ENCODE peak calls at places on chromosomes 6 and 20, in seven cellular contexts. I, Y, M, F, Z, L and R are unnamed samples.
A peak's percentile ranks its signal among the peaks of the same experiment; 100 is the strongest.

GRCh38 chr6:168247456-168248147 is 72.0 kb downstream of the DACT2 start:
- DNase-seq in I (no peak), Y (no peak), M (no peak), F (peak; percentile 80), Z (peak; percentile 48), L (no peak), R (no peak)

GRCh38 chr6:12293931-12294800 is 4.0 kb downstream of the EDN1 start:
- DNase-seq in I (no peak), Y (no peak), M (no peak), F (no peak), Z (no peak), L (no peak), R (no peak)

GRCh38 chr6:139597781-139598368 is 223.4 kb upstream of the CITED2 start:
- DNase-seq in I (peak; percentile 79), Y (no peak), M (peak; percentile 51), F (peak; percentile 75), Z (peak; percentile 54), L (no peak), R (no peak)

GRCh38 chr20:25654487-25654886 is 30.7 kb upstream of the NANP start:
- DNase-seq in I (no peak), Y (no peak), M (no peak), F (no peak), Z (no peak), L (no peak), R (no peak)

GRCh38 chr6:139882234-139882633 is 507.8 kb upstream of the CITED2 start:
- DNase-seq in I (no peak), Y (no peak), M (no peak), F (no peak), Z (no peak), L (no peak), R (no peak)

GRCh38 chr6:105981002-105981887 is 104.9 kb upstream of the PRDM1 start:
- DNase-seq in I (no peak), Y (no peak), M (peak; percentile 16), F (no peak), Z (no peak), L (peak; percentile 28), R (peak; percentile 52)

GRCh38 chr20:40945754-40946451 is 82.7 kb upstream of the TOP1 start:
- DNase-seq in I (peak; percentile 75), Y (no peak), M (peak; percentile 48), F (no peak), Z (peak; percentile 37), L (no peak), R (no peak)

GRCh38 chr6:36314221-36315014 is 22.3 kb downstream of the BNIP5 start:
- DNase-seq in I (no peak), Y (no peak), M (no peak), F (no peak), Z (no peak), L (peak; percentile 11), R (no peak)

GRCh38 chr6:144266091-144266649 is 19.0 kb upstream of the UTRN start:
- DNase-seq in I (peak; percentile 37), Y (peak; percentile 55), M (peak; percentile 69), F (no peak), Z (peak; percentile 83), L (no peak), R (no peak)

GRCh38 chr20:47370214-47370613 is 13.7 kb upstream of the ZMYND8 start:
- DNase-seq in I (no peak), Y (no peak), M (no peak), F (peak; percentile 10), Z (no peak), L (no peak), R (no peak)
- H3K9me3 ChIP-seq in I (no peaks in the 10 kb centered on the region), Y (no peaks in the 10 kb centered on the region), M (no peaks in the 10 kb centered on the region), F (no peaks in the 10 kb centered on the region), Z (no peaks in the 10 kb centered on the region), L (no peaks in the 10 kb centered on the region), R (no peaks in the 10 kb centered on the region)

GRCh38 chr20:60806824-60807223 is 445.2 kb upstream of the CDH4 start:
- DNase-seq in I (no peak), Y (no peak), M (no peak), F (no peak), Z (no peak), L (no peak), R (no peak)

GRCh38 chr20:60808003-60808402 is 444.1 kb upstream of the CDH4 start:
- DNase-seq in I (no peak), Y (no peak), M (no peak), F (no peak), Z (no peak), L (no peak), R (no peak)

GRCh38 chr20:60803335-60804070 is 448.6 kb upstream of the CDH4 start:
- DNase-seq in I (no peak), Y (no peak), M (no peak), F (no peak), Z (no peak), L (no peak), R (no peak)

GRCh38 chr20:60804240-60804917 is 447.7 kb upstream of the CDH4 start:
- DNase-seq in I (no peak), Y (no peak), M (no peak), F (no peak), Z (no peak), L (no peak), R (no peak)

DNA sequence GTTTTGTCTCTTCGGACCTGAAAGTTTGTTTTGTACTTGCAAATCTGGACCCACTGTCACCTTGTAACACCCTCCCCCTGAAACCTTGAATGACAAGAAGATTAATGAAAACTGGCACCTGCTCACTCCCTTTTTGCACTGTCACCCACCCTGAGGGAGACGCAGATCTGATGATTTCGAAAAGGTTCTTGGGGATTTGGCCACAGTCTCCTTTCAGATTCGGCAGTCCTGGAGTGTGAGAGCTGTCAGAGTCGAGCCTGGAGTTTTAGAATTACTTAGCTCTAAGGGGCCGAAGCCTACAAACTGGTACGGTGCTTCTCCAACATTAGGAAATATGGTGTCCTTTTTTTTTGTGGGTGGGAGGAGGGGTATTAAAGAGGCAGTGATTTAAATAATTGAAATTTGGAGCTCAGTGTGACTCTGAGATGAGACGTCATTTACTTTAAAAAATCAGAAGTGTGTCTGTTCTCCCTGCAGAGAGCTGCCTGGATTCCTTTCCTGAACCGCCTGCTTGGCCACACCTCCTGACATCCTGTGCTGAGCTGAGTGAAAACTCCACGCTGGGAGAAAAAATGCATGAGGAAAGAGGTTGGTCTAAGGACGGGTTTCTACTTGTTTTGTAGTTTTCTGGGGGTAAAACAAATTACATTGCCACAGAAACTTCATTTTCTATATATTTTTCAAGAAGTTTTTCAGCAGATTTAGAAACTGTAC is 447.0 kb upstream of the CDH4 start:
- DNase-seq in I (no peak), Y (no peak), M (no peak), F (no peak), Z (no peak), L (no peak), R (no peak)
- H3K9me3 ChIP-seq in I (no peaks in the 10 kb centered on the region), Y (peaks cover 8% of the 10 kb centered on the region), M (peaks cover 9% of the 10 kb centered on the region), F (no peaks in the 10 kb centered on the region), Z (no peaks in the 10 kb centered on the region), L (no peaks in the 10 kb centered on the region), R (no peaks in the 10 kb centered on the region)

DNA sequence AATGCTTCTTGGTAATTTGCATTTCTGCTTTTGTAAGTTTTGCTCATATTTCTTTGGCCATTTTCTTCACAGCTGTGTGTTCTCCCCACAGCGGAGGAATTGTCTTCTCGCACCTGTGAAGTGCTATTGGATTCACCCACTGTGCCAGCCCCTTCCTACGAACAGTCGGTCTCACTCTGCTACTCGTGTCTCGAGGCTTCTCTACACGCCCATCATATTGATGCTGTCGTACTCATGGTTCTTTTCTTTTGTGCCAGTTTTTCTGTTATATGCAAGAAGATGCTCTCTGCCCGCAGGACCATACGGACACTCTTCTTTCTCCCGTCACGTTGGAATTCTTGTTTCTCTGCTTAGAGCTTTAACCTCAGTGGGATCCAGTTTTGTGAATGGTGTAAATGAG is 200.3 kb downstream of the DLL1 start:
- DNase-seq in I (no peak), Y (no peak), M (no peak), F (no peak), Z (no peak), L (no peak), R (no peak)
- H3K9me3 ChIP-seq in I (no peaks in the 10 kb centered on the region), Y (no peaks in the 10 kb centered on the region), M (no peaks in the 10 kb centered on the region), F (no peaks in the 10 kb centered on the region), Z (no peaks in the 10 kb centered on the region), L (no peaks in the 10 kb centered on the region), R (no peaks in the 10 kb centered on the region)

GRCh38 chr6:41649596-41649995 is 11.3 kb downstream of the MDFI start:
- DNase-seq in I (no peak), Y (no peak), M (no peak), F (peak; percentile 31), Z (no peak), L (no peak), R (no peak)
- H3K9me3 ChIP-seq in I (no peaks in the 10 kb centered on the region), Y (no peaks in the 10 kb centered on the region), M (no peaks in the 10 kb centered on the region), F (no peaks in the 10 kb centered on the region), Z (no peaks in the 10 kb centered on the region), L (no peaks in the 10 kb centered on the region), R (no peaks in the 10 kb centered on the region)

DNA sequence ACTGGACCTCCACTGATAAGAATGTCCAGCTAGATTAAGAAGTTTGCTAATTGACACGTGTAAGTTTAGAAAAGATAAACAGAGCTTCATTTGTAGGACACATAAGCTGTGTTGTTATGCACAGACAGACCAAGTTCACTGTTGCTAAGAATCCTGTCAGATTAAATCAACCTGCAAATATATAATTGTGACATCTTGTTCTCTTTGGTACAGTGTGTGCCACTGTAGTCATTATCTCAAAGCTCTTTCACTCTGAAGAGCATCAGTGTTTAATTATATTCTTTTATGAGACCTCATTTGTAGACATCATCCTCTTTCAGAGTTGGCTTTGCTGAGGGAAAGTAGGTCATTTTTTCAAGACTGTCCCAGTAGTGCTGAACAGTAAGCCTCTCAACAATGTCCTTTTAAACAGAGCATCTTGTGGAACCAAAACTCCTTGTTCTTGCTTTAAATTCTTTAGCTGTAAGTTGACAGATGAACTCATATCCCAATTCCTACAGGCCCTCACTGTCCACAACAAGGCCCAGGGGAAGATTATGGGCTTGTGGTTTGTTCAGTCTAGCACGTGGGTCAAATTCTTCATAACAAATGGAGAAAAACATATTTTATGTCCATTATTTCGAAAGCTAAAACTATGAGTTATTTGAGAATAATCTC is 252.4 kb downstream of the HDGFL1 start:
- DNase-seq in I (no peak), Y (no peak), M (no peak), F (no peak), Z (no peak), L (no peak), R (no peak)
- H3K9me3 ChIP-seq in I (no peaks in the 10 kb centered on the region), Y (no peaks in the 10 kb centered on the region), M (peaks cover 9% of the 10 kb centered on the region), F (no peaks in the 10 kb centered on the region), Z (no peaks in the 10 kb centered on the region), L (no peaks in the 10 kb centered on the region), R (no peaks in the 10 kb centered on the region)